ENCODE peak calls at places on chromosomes 13 and 19, in four cellular contexts. One of them, this sample, is unnamed.

GRCh38 chr13:24251525-24251924 is 57.9 kb upstream of the C1QTNF9 start:
- DNase-seq in stimulated activated CD4-positive, alpha-beta T cell treated with anti-CD3 and anti-CD28 coated beads, Interleukin-1b, Interleukin-23, amount 100 ng/mL, for 1 hour: peak
- DNase-seq in D721Med: no peak
- DNase-seq in IMR-90: no peak
- DNase-seq in this sample: no peak

GRCh38 chr19:34363094-34363493 is 1.9 kb upstream of the GPI start:
- DNase-seq in stimulated activated CD4-positive, alpha-beta T cell treated with anti-CD3 and anti-CD28 coated beads, Interleukin-1b, Interleukin-23, amount 100 ng/mL, for 1 hour: no peak
- DNase-seq in D721Med: no peak
- DNase-seq in IMR-90: no peak
- DNase-seq in this sample: no peak

GRCh38 chr13:99003851-99004471 is 26.1 kb upstream of the DOCK9 start:
- DNase-seq in stimulated activated CD4-positive, alpha-beta T cell treated with anti-CD3 and anti-CD28 coated beads, Interleukin-1b, Interleukin-23, amount 100 ng/mL, for 1 hour: no peak
- DNase-seq in D721Med: no peak
- DNase-seq in IMR-90: no peak
- DNase-seq in this sample: no peak

GRCh38 chr13:33285420-33286124 is at the start of gene STARD13:
- DNase-seq in stimulated activated CD4-positive, alpha-beta T cell treated with anti-CD3 and anti-CD28 coated beads, Interleukin-1b, Interleukin-23, amount 100 ng/mL, for 1 hour: no peak
- DNase-seq in D721Med: no peak
- DNase-seq in IMR-90: peak
- DNase-seq in this sample: peak

GRCh38 chr13:75838366-75839017 is 202.4 kb downstream of the LMO7 start:
- DNase-seq in stimulated activated CD4-positive, alpha-beta T cell treated with anti-CD3 and anti-CD28 coated beads, Interleukin-1b, Interleukin-23, amount 100 ng/mL, for 1 hour: no peak
- DNase-seq in D721Med: no peak
- DNase-seq in IMR-90: no peak
- DNase-seq in this sample: peak

GRCh38 chr19:58328999-58329398 is 2.2 kb downstream of the ZSCAN22 start:
- DNase-seq in stimulated activated CD4-positive, alpha-beta T cell treated with anti-CD3 and anti-CD28 coated beads, Interleukin-1b, Interleukin-23, amount 100 ng/mL, for 1 hour: no peak
- DNase-seq in D721Med: no peak
- DNase-seq in IMR-90: no peak
- DNase-seq in this sample: no peak

GRCh38 chr19:54164369-54165068 is 5.0 kb upstream of the LENG1 start:
- DNase-seq in stimulated activated CD4-positive, alpha-beta T cell treated with anti-CD3 and anti-CD28 coated beads, Interleukin-1b, Interleukin-23, amount 100 ng/mL, for 1 hour: peak
- DNase-seq in D721Med: no peak
- DNase-seq in IMR-90: peak
- DNase-seq in this sample: no peak

GRCh38 chr19:46955114-46955812 is 64.4 kb upstream of the NPAS1 start:
- DNase-seq in stimulated activated CD4-positive, alpha-beta T cell treated with anti-CD3 and anti-CD28 coated beads, Interleukin-1b, Interleukin-23, amount 100 ng/mL, for 1 hour: no peak
- DNase-seq in D721Med: no peak
- DNase-seq in IMR-90: peak
- DNase-seq in this sample: no peak

GRCh38 chr13:103081435-103081834 is 15.2 kb upstream of the SLC10A2 start:
- DNase-seq in stimulated activated CD4-positive, alpha-beta T cell treated with anti-CD3 and anti-CD28 coated beads, Interleukin-1b, Interleukin-23, amount 100 ng/mL, for 1 hour: no peak
- DNase-seq in D721Med: no peak
- DNase-seq in IMR-90: no peak
- DNase-seq in this sample: no peak

GRCh38 chr13:98972059-98972458 is 5.8 kb downstream of the DOCK9 start:
- DNase-seq in stimulated activated CD4-positive, alpha-beta T cell treated with anti-CD3 and anti-CD28 coated beads, Interleukin-1b, Interleukin-23, amount 100 ng/mL, for 1 hour: no peak
- DNase-seq in D721Med: no peak
- DNase-seq in IMR-90: no peak
- DNase-seq in this sample: no peak

GRCh38 chr19:50333737-50334617 is 4.8 kb upstream of the KCNC3 start:
- DNase-seq in stimulated activated CD4-positive, alpha-beta T cell treated with anti-CD3 and anti-CD28 coated beads, Interleukin-1b, Interleukin-23, amount 100 ng/mL, for 1 hour: peak
- DNase-seq in D721Med: peak
- DNase-seq in IMR-90: no peak
- DNase-seq in this sample: no peak

GRCh38 chr19:33227242-33227650 is 1.6 kb upstream of the SLC7A10 start:
- DNase-seq in stimulated activated CD4-positive, alpha-beta T cell treated with anti-CD3 and anti-CD28 coated beads, Interleukin-1b, Interleukin-23, amount 100 ng/mL, for 1 hour: no peak
- DNase-seq in D721Med: no peak
- DNase-seq in IMR-90: peak
- DNase-seq in this sample: peak

GRCh38 chr13:62525652-62526051 is 1110.0 kb upstream of the PCDH20 start:
- DNase-seq in stimulated activated CD4-positive, alpha-beta T cell treated with anti-CD3 and anti-CD28 coated beads, Interleukin-1b, Interleukin-23, amount 100 ng/mL, for 1 hour: no peak
- DNase-seq in D721Med: no peak
- DNase-seq in IMR-90: no peak
- DNase-seq in this sample: no peak

GRCh38 chr13:20738616-20739015 is 35.1 kb downstream of the IL17D start:
- DNase-seq in stimulated activated CD4-positive, alpha-beta T cell treated with anti-CD3 and anti-CD28 coated beads, Interleukin-1b, Interleukin-23, amount 100 ng/mL, for 1 hour: no peak
- DNase-seq in D721Med: no peak
- DNase-seq in IMR-90: no peak
- DNase-seq in this sample: no peak

GRCh38 chr13:94073006-94073744 is 406.3 kb downstream of the DCT start:
- DNase-seq in stimulated activated CD4-positive, alpha-beta T cell treated with anti-CD3 and anti-CD28 coated beads, Interleukin-1b, Interleukin-23, amount 100 ng/mL, for 1 hour: no peak
- DNase-seq in D721Med: no peak
- DNase-seq in IMR-90: peak
- DNase-seq in this sample: peak

GRCh38 chr19:32692727-32693061 is 1.1 kb downstream of the NUDT19 start:
- DNase-seq in stimulated activated CD4-positive, alpha-beta T cell treated with anti-CD3 and anti-CD28 coated beads, Interleukin-1b, Interleukin-23, amount 100 ng/mL, for 1 hour: no peak
- DNase-seq in D721Med: no peak
- DNase-seq in IMR-90: no peak
- DNase-seq in this sample: no peak

GRCh38 chr13:113203507-113204377 is 4.7 kb downstream of the PCID2 start:
- DNase-seq in stimulated activated CD4-positive, alpha-beta T cell treated with anti-CD3 and anti-CD28 coated beads, Interleukin-1b, Interleukin-23, amount 100 ng/mL, for 1 hour: no peak
- DNase-seq in D721Med: no peak
- DNase-seq in IMR-90: no peak
- DNase-seq in this sample: no peak

GRCh38 chr19:33292595-33293254 is 9.6 kb downstream of the CEBPA start:
- DNase-seq in stimulated activated CD4-positive, alpha-beta T cell treated with anti-CD3 and anti-CD28 coated beads, Interleukin-1b, Interleukin-23, amount 100 ng/mL, for 1 hour: no peak
- DNase-seq in D721Med: no peak
- DNase-seq in IMR-90: no peak
- DNase-seq in this sample: peak

GRCh38 chr13:47258384-47258783 is 361.5 kb upstream of the HTR2A start:
- DNase-seq in stimulated activated CD4-positive, alpha-beta T cell treated with anti-CD3 and anti-CD28 coated beads, Interleukin-1b, Interleukin-23, amount 100 ng/mL, for 1 hour: no peak
- DNase-seq in D721Med: no peak
- DNase-seq in IMR-90: no peak
- DNase-seq in this sample: peak